ENCODE peak calls at places on chromosomes 2 and 18, in nine cellular contexts. One of them, this sample, is unnamed. For H3K4me1 and H3K9me3, the result is how much of the 10 kb centered on the place peaks cover.

GRCh38 chr18:2799369-2799768 is 47.4 kb upstream of the EMILIN2 start:
- DNase-seq in psoas muscle: no peak
- DNase-seq in Panc1: no peak
- DNase-seq in GM23248: no peak
- DNase-seq in right cardiac atrium: no peak
- DNase-seq in Peyer's patch: no peak
- DNase-seq in right lobe of liver: no peak
- DNase-seq in A549: no peak
- DNase-seq in heart left ventricle: no peak
- DNase-seq in this sample: no peak

GRCh38 chr18:75035944-75036343 is 173.0 kb downstream of the PTGR3 start:
- DNase-seq in psoas muscle: no peak
- DNase-seq in Panc1: no peak
- DNase-seq in GM23248: peak
- DNase-seq in right cardiac atrium: no peak
- DNase-seq in Peyer's patch: no peak
- DNase-seq in right lobe of liver: no peak
- DNase-seq in A549: no peak
- DNase-seq in heart left ventricle: no peak
- DNase-seq in this sample: no peak

GRCh38 chr2:30436859-30437435 is 10.1 kb upstream of the LCLAT1 start:
- DNase-seq in psoas muscle: no peak
- DNase-seq in Panc1: no peak
- DNase-seq in GM23248: peak
- DNase-seq in right cardiac atrium: no peak
- DNase-seq in Peyer's patch: no peak
- DNase-seq in right lobe of liver: no peak
- DNase-seq in A549: no peak
- DNase-seq in heart left ventricle: no peak
- DNase-seq in this sample: no peak

GRCh38 chr2:226115102-226115831 is 684.4 kb downstream of the IRS1 start:
- DNase-seq in psoas muscle: no peak
- DNase-seq in Panc1: peak
- DNase-seq in GM23248: peak
- DNase-seq in right cardiac atrium: no peak
- DNase-seq in Peyer's patch: no peak
- DNase-seq in right lobe of liver: no peak
- DNase-seq in A549: peak
- DNase-seq in heart left ventricle: no peak
- DNase-seq in this sample: no peak

GRCh38 chr2:158970522-158970855 is 2.0 kb downstream of the TANC1 start:
- DNase-seq in psoas muscle: no peak
- DNase-seq in Panc1: no peak
- DNase-seq in GM23248: no peak
- DNase-seq in right cardiac atrium: no peak
- DNase-seq in Peyer's patch: no peak
- DNase-seq in right lobe of liver: no peak
- DNase-seq in A549: no peak
- DNase-seq in heart left ventricle: no peak
- DNase-seq in this sample: no peak

GRCh38 chr2:230614913-230615332 is 97.7 kb upstream of the CAB39 start:
- DNase-seq in psoas muscle: no peak
- DNase-seq in Panc1: no peak
- DNase-seq in GM23248: peak
- DNase-seq in right cardiac atrium: no peak
- DNase-seq in Peyer's patch: no peak
- DNase-seq in right lobe of liver: no peak
- DNase-seq in A549: no peak
- DNase-seq in heart left ventricle: no peak
- DNase-seq in this sample: no peak

GRCh38 chr2:215528555-215528954 is 92.7 kb upstream of the FN1 start:
- DNase-seq in psoas muscle: no peak
- DNase-seq in Panc1: no peak
- DNase-seq in GM23248: peak
- DNase-seq in right cardiac atrium: no peak
- DNase-seq in Peyer's patch: no peak
- DNase-seq in right lobe of liver: no peak
- DNase-seq in A549: peak
- DNase-seq in heart left ventricle: no peak
- DNase-seq in this sample: no peak

GRCh38 chr2:228593992-228594391 is 412.5 kb upstream of the SPHKAP start:
- DNase-seq in psoas muscle: no peak
- DNase-seq in Panc1: no peak
- DNase-seq in GM23248: no peak
- DNase-seq in right cardiac atrium: no peak
- DNase-seq in Peyer's patch: no peak
- DNase-seq in right lobe of liver: no peak
- DNase-seq in A549: no peak
- DNase-seq in heart left ventricle: no peak
- DNase-seq in this sample: no peak

GRCh38 chr18:46398625-46399024 is 258.4 kb downstream of the LOXHD1 start:
- DNase-seq in psoas muscle: no peak
- DNase-seq in Panc1: no peak
- DNase-seq in GM23248: peak
- DNase-seq in right cardiac atrium: no peak
- DNase-seq in Peyer's patch: no peak
- DNase-seq in right lobe of liver: no peak
- DNase-seq in A549: peak
- DNase-seq in heart left ventricle: no peak
- DNase-seq in this sample: no peak

GRCh38 chr2:241035818-241036396 is 37.5 kb downstream of the SNED1 start:
- DNase-seq in psoas muscle: no peak
- DNase-seq in Panc1: no peak
- DNase-seq in GM23248: no peak
- DNase-seq in right cardiac atrium: no peak
- DNase-seq in Peyer's patch: peak
- DNase-seq in right lobe of liver: no peak
- DNase-seq in A549: no peak
- DNase-seq in heart left ventricle: no peak
- DNase-seq in this sample: no peak

GRCh38 chr2:69366-70344 is 23.4 kb upstream of the FAM110C start:
- DNase-seq in psoas muscle: no peak
- DNase-seq in Panc1: no peak
- DNase-seq in GM23248: no peak
- DNase-seq in right cardiac atrium: no peak
- DNase-seq in Peyer's patch: peak
- DNase-seq in right lobe of liver: no peak
- DNase-seq in A549: peak
- DNase-seq in heart left ventricle: no peak
- DNase-seq in this sample: no peak

GRCh38 chr2:45497355-45497754 is 113.7 kb downstream of the SRBD1 start:
- DNase-seq in psoas muscle: no peak
- DNase-seq in Panc1: no peak
- DNase-seq in GM23248: peak
- DNase-seq in right cardiac atrium: no peak
- DNase-seq in Peyer's patch: no peak
- DNase-seq in right lobe of liver: no peak
- DNase-seq in A549: no peak
- DNase-seq in heart left ventricle: no peak
- DNase-seq in this sample: no peak

GRCh38 chr2:219177594-219178376 is at the start of gene RETREG2:
- DNase-seq in psoas muscle: peak
- DNase-seq in Panc1: peak
- DNase-seq in GM23248: peak
- DNase-seq in right cardiac atrium: peak
- DNase-seq in Peyer's patch: peak
- DNase-seq in right lobe of liver: peak
- DNase-seq in A549: peak
- DNase-seq in heart left ventricle: peak
- DNase-seq in this sample: peak

GRCh38 chr2:241866896-241867631 is 2.5 kb upstream of the RTP5 start:
- DNase-seq in psoas muscle: peak
- DNase-seq in Panc1: no peak
- DNase-seq in GM23248: no peak
- DNase-seq in right cardiac atrium: peak
- DNase-seq in Peyer's patch: no peak
- DNase-seq in right lobe of liver: no peak
- DNase-seq in A549: no peak
- DNase-seq in heart left ventricle: no peak
- DNase-seq in this sample: no peak

GRCh38 chr2:222319576-222320440 is 21.0 kb upstream of the PAX3 start:
- DNase-seq in psoas muscle: no peak
- DNase-seq in Panc1: no peak
- DNase-seq in GM23248: peak
- DNase-seq in right cardiac atrium: peak
- DNase-seq in Peyer's patch: peak
- DNase-seq in right lobe of liver: no peak
- DNase-seq in A549: peak
- DNase-seq in heart left ventricle: no peak
- DNase-seq in this sample: peak

GRCh38 chr18:57975805-57976204 is 68.2 kb upstream of the NEDD4L start:
- DNase-seq in psoas muscle: no peak
- DNase-seq in Panc1: no peak
- DNase-seq in GM23248: no peak
- DNase-seq in right cardiac atrium: no peak
- DNase-seq in Peyer's patch: no peak
- DNase-seq in right lobe of liver: no peak
- DNase-seq in A549: no peak
- DNase-seq in heart left ventricle: no peak
- DNase-seq in this sample: no peak
- H3K27ac ChIP-seq in psoas muscle: no peak
- H3K27ac ChIP-seq in Panc1: no peak
- H3K27ac ChIP-seq in GM23248: no peak
- H3K27ac ChIP-seq in right cardiac atrium: no peak
- H3K27ac ChIP-seq in Peyer's patch: no peak
- H3K27ac ChIP-seq in right lobe of liver: no peak
- H3K27ac ChIP-seq in A549: no peak
- H3K27ac ChIP-seq in heart left ventricle: no peak
- H3K27ac ChIP-seq in this sample: peak

DNA sequence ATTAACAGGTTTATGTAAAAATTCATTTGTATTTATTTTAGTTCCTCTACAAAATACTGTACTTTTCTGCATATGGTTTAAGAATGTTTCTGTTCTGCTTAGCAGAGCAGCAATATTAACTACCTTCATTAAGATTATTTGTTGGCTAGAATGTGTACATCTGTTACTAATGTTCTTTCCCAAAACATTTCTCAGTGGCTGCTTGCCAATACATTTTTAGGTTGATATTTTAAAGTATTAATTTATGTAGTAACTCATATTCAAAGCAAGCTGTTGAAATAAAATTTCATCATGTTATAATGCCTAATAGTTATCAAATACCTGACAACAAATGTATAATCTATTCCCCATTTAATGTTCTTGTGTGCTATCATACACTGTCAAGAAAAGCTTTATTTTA is 40.2 kb downstream of the PRKD3 start:
- DNase-seq in psoas muscle: no peak
- DNase-seq in Panc1: no peak
- DNase-seq in GM23248: peak
- DNase-seq in right cardiac atrium: no peak
- DNase-seq in Peyer's patch: no peak
- DNase-seq in right lobe of liver: no peak
- DNase-seq in A549: no peak
- DNase-seq in heart left ventricle: no peak
- DNase-seq in this sample: no peak
- H3K4me1 ChIP-seq in psoas muscle: under half
- H3K4me1 ChIP-seq in Panc1: under half
- H3K4me1 ChIP-seq in GM23248: under half
- H3K4me1 ChIP-seq in right cardiac atrium: under half
- H3K4me1 ChIP-seq in Peyer's patch: under half
- H3K4me1 ChIP-seq in right lobe of liver: under half
- H3K4me1 ChIP-seq in A549: under half
- H3K4me1 ChIP-seq in heart left ventricle: under half
- H3K4me1 ChIP-seq in this sample: under half

DNA sequence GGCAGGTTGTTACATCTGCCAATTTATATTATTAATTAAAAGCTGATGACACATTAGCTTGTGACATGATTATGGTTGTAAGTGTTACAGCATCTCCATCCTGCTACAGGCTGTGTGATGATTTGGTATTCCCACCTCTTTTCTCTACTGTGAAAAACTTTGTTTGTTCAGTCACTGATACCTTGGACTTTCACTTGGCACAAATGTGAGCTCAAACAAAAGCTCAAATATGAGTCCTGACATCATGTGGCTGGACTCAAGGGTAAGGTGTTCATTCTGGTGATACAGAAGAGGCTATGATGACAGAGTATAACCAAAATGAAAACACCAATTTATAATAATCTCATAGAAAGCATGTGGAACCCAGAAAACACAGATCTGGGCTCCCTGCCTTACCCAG is 11.4 kb upstream of the IL36A start:
- DNase-seq in psoas muscle: no peak
- DNase-seq in Panc1: no peak
- DNase-seq in GM23248: no peak
- DNase-seq in right cardiac atrium: no peak
- DNase-seq in Peyer's patch: no peak
- DNase-seq in right lobe of liver: no peak
- DNase-seq in A549: no peak
- DNase-seq in heart left ventricle: no peak
- DNase-seq in this sample: no peak
- H3K9me3 ChIP-seq in psoas muscle: under half
- H3K9me3 ChIP-seq in Panc1: under half
- H3K9me3 ChIP-seq in GM23248: under half
- H3K9me3 ChIP-seq in right cardiac atrium: under half
- H3K9me3 ChIP-seq in Peyer's patch: under half
- H3K9me3 ChIP-seq in right lobe of liver: under half
- H3K9me3 ChIP-seq in A549: under half
- H3K9me3 ChIP-seq in heart left ventricle: under half
- H3K9me3 ChIP-seq in this sample: under half

DNA sequence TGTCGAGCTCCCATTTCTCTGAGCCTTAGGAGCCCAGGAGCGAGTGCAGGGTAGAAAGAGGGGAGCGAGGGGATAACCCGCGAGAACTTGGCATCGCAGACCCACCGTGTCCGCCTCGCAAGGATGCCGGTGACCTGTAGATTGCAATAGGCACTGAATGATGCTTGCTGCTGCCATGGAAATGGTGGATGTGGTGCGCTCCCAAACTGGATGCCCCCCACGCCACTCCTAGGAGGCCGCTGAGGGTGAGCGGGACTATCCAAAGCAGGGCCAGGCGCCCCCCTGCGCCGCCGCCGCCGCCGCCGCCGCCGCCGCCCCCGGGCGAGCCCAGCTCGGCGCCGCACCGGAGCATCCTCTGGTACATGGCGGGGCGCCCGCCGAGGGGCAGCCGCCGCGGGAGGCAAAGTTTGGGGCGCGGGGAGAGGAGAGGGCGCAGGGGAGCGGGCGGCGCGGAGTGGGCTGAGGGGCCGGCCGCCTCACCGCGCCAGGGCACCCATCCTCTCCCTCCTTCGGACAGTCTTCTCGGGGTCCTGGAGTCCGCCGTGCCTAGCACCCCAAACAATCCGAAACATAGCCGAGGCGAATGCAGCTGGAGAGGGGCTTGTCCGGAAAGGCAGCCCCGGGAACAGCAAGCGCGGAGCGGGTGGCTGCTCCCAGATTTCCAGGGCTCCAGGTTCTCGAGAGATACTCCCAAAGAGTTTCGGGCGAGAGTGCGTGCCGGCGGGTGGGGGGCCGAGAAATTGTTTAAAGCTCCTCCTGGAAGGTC is 685.2 kb downstream of the NRXN1 start:
- DNase-seq in psoas muscle: no peak
- DNase-seq in Panc1: no peak
- DNase-seq in GM23248: no peak
- DNase-seq in right cardiac atrium: no peak
- DNase-seq in Peyer's patch: no peak
- DNase-seq in right lobe of liver: no peak
- DNase-seq in A549: no peak
- DNase-seq in heart left ventricle: no peak
- DNase-seq in this sample: no peak
- H3K27ac ChIP-seq in psoas muscle: no peak
- H3K27ac ChIP-seq in Panc1: no peak
- H3K27ac ChIP-seq in GM23248: no peak
- H3K27ac ChIP-seq in right cardiac atrium: no peak
- H3K27ac ChIP-seq in Peyer's patch: no peak
- H3K27ac ChIP-seq in right lobe of liver: no peak
- H3K27ac ChIP-seq in A549: no peak
- H3K27ac ChIP-seq in heart left ventricle: no peak
- H3K27ac ChIP-seq in this sample: no peak